ENCODE peak calls at places on chromosomes 7 and 10, in five cellular contexts. One of them, this sample, is unnamed.

GRCh38 chr10:96619120-96619519 is 32.3 kb upstream of the TM9SF3 start:
- DNase-seq in tibial nerve: no peak
- DNase-seq in transverse colon: no peak
- DNase-seq in ovary: no peak
- DNase-seq in esophagus muscularis mucosa: no peak
- DNase-seq in this sample: no peak

GRCh38 chr10:72889391-72889831 is 4.1 kb upstream of the OIT3 start:
- DNase-seq in tibial nerve: no peak
- DNase-seq in transverse colon: no peak
- DNase-seq in ovary: no peak
- DNase-seq in esophagus muscularis mucosa: no peak
- DNase-seq in this sample: no peak

GRCh38 chr10:27713906-27714305 is 31.7 kb downstream of the MKX start:
- DNase-seq in tibial nerve: no peak
- DNase-seq in transverse colon: no peak
- DNase-seq in ovary: no peak
- DNase-seq in esophagus muscularis mucosa: no peak
- DNase-seq in this sample: no peak

GRCh38 chr10:6618340-6618739 is 38.3 kb upstream of the PRKCQ start:
- DNase-seq in tibial nerve: no peak
- DNase-seq in transverse colon: no peak
- DNase-seq in ovary: no peak
- DNase-seq in esophagus muscularis mucosa: no peak
- DNase-seq in this sample: no peak

GRCh38 chr7:1086588-1087461 is 1.1 kb upstream of the GPER1 start:
- DNase-seq in tibial nerve: peak; percentile 52
- DNase-seq in transverse colon: peak; percentile 83
- DNase-seq in ovary: peak; percentile 79
- DNase-seq in esophagus muscularis mucosa: no peak
- DNase-seq in this sample: peak; percentile 97

GRCh38 chr10:92366412-92367021 is 75.5 kb downstream of the MARCHF5 start:
- DNase-seq in tibial nerve: no peak
- DNase-seq in transverse colon: no peak
- DNase-seq in ovary: no peak
- DNase-seq in esophagus muscularis mucosa: no peak
- DNase-seq in this sample: no peak

GRCh38 chr10:77629775-77630565 is 7.6 kb downstream of the KCNMA1 start:
- DNase-seq in tibial nerve: no peak
- DNase-seq in transverse colon: no peak
- DNase-seq in ovary: no peak
- DNase-seq in esophagus muscularis mucosa: no peak
- DNase-seq in this sample: no peak

GRCh38 chr7:155741061-155741460 is 71.2 kb downstream of the SHH start:
- DNase-seq in tibial nerve: no peak
- DNase-seq in transverse colon: no peak
- DNase-seq in ovary: no peak
- DNase-seq in esophagus muscularis mucosa: no peak
- DNase-seq in this sample: no peak

GRCh38 chr10:35379226-35380137 is 43.2 kb downstream of the CCNY start:
- DNase-seq in tibial nerve: no peak
- DNase-seq in transverse colon: no peak
- DNase-seq in ovary: no peak
- DNase-seq in esophagus muscularis mucosa: no peak
- DNase-seq in this sample: no peak

GRCh38 chr7:101804642-101805401 is 12.6 kb upstream of the CUX1 start:
- DNase-seq in tibial nerve: no peak
- DNase-seq in transverse colon: peak; percentile 34
- DNase-seq in ovary: no peak
- DNase-seq in esophagus muscularis mucosa: no peak
- DNase-seq in this sample: no peak

DNA sequence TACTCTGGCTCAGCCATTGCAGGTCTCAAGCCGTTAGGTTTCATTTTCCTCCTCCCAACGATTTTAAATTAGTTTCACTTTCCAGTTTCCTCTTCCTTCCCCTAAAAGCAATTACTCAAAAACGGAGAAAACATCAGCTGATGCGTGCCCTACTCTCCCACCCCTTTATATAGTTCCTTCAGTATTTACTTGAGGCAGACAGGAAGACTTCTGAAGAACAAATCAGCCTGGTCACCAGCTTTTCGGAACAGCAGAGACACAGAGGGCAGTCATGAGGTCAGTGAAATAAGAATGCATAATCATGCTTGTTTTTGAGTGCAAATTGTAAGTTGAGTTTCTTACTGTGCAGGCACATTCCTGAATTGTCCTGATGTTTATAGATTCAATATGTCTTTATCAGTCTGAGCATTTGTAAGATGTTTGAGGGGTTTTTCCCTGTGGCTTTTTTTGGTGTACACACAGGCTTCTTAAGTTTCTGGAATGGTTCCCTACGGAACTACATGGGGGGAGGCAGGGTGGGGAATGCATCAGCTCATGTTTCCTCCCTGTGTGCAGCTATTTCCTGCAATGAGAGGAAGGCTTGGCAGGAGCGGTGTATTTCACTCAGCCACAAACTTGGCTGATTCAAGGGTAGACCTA is at the start of gene IFIT3:
- DNase-seq in tibial nerve: peak; percentile 43
- DNase-seq in transverse colon: peak; percentile 52
- DNase-seq in ovary: peak; percentile 70
- DNase-seq in esophagus muscularis mucosa: no peak
- DNase-seq in this sample: peak; percentile 58
- TF ChIP-seq POLR2A in tibial nerve: no peak
- TF ChIP-seq POLR2A in transverse colon: peak; percentile 24
- TF ChIP-seq POLR2A in ovary: no peak
- TF ChIP-seq POLR2A in esophagus muscularis mucosa: no peak
- TF ChIP-seq POLR2A in this sample: no peak

GRCh38 chr10:113133497-113133896 is 183.4 kb downstream of the TCF7L2 start:
- DNase-seq in tibial nerve: no peak
- DNase-seq in transverse colon: no peak
- DNase-seq in ovary: no peak
- DNase-seq in esophagus muscularis mucosa: no peak
- DNase-seq in this sample: no peak

GRCh38 chr10:113132651-113133088 is 182.6 kb downstream of the TCF7L2 start:
- DNase-seq in tibial nerve: no peak
- DNase-seq in transverse colon: no peak
- DNase-seq in ovary: no peak
- DNase-seq in esophagus muscularis mucosa: no peak
- DNase-seq in this sample: no peak

GRCh38 chr10:113131611-113132330 is 181.7 kb downstream of the TCF7L2 start:
- DNase-seq in tibial nerve: no peak
- DNase-seq in transverse colon: no peak
- DNase-seq in ovary: no peak
- DNase-seq in esophagus muscularis mucosa: no peak
- DNase-seq in this sample: peak; percentile 12

GRCh38 chr10:113138937-113139585 is 189.0 kb downstream of the TCF7L2 start:
- DNase-seq in tibial nerve: no peak
- DNase-seq in transverse colon: no peak
- DNase-seq in ovary: no peak
- DNase-seq in esophagus muscularis mucosa: no peak
- DNase-seq in this sample: no peak

GRCh38 chr10:113135025-113135424 is 185.0 kb downstream of the TCF7L2 start:
- DNase-seq in tibial nerve: no peak
- DNase-seq in transverse colon: no peak
- DNase-seq in ovary: no peak
- DNase-seq in esophagus muscularis mucosa: no peak
- DNase-seq in this sample: no peak
- TF ChIP-seq POLR2A in tibial nerve: no peak
- TF ChIP-seq POLR2A in transverse colon: no peak
- TF ChIP-seq POLR2A in ovary: no peak
- TF ChIP-seq POLR2A in esophagus muscularis mucosa: no peak
- TF ChIP-seq POLR2A in this sample: no peak

GRCh38 chr7:45919231-45919825 is 1.7 kb downstream of the IGFBP3 start:
- DNase-seq in tibial nerve: no peak
- DNase-seq in transverse colon: no peak
- DNase-seq in ovary: no peak
- DNase-seq in esophagus muscularis mucosa: no peak
- DNase-seq in this sample: no peak

GRCh38 chr7:45919947-45920542 is 1.0 kb downstream of the IGFBP3 start:
- DNase-seq in tibial nerve: no peak
- DNase-seq in transverse colon: no peak
- DNase-seq in ovary: no peak
- DNase-seq in esophagus muscularis mucosa: peak; percentile 89
- DNase-seq in this sample: no peak

GRCh38 chr7:45921699-45922519 is 837 bp upstream of the IGFBP3 start:
- DNase-seq in tibial nerve: peak; percentile 50
- DNase-seq in transverse colon: peak; percentile 26
- DNase-seq in ovary: peak; percentile 81
- DNase-seq in esophagus muscularis mucosa: peak; percentile 89
- DNase-seq in this sample: peak; percentile 74

GRCh38 chr7:45921381-45921698 is 268 bp upstream of the IGFBP3 start:
- DNase-seq in tibial nerve: no peak
- DNase-seq in transverse colon: no peak
- DNase-seq in ovary: no peak
- DNase-seq in esophagus muscularis mucosa: peak; percentile 75
- DNase-seq in this sample: no peak

GRCh38 chr7:45920543-45921380 is at the start of gene IGFBP3:
- DNase-seq in tibial nerve: no peak
- DNase-seq in transverse colon: no peak
- DNase-seq in ovary: peak; percentile 56
- DNase-seq in esophagus muscularis mucosa: peak; percentile 82
- DNase-seq in this sample: peak; percentile 82
- TF ChIP-seq POLR2A in tibial nerve: peak; percentile 25
- TF ChIP-seq POLR2A in transverse colon: peak; percentile 28
- TF ChIP-seq POLR2A in ovary: peak; percentile 30
- TF ChIP-seq POLR2A in esophagus muscularis mucosa: no peak
- TF ChIP-seq POLR2A in this sample: peak; percentile 93

DNA sequence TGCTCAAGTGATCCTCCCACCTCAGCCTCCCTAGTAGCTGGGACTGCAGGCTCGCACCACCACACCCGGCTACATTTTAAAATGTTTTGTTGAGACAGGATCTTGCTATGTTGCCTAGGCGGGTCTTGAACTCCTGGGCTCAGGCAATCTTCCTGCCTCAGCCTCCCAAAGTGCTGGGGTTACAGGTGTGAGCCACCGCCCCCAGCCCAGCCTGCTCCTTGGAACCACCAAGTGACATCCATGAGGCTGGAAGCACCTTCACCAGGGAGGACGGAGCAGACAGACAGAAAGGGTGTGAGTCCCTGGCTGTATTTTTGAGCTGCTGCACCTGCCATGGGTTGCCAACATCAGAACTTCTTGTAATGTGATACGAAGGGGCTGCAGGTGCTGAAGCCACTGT is 62.3 kb upstream of the UBE3C start:
- DNase-seq in tibial nerve: no peak
- DNase-seq in transverse colon: no peak
- DNase-seq in ovary: no peak
- DNase-seq in esophagus muscularis mucosa: no peak
- DNase-seq in this sample: no peak
- TF ChIP-seq POLR2A in tibial nerve: no peak
- TF ChIP-seq POLR2A in transverse colon: no peak
- TF ChIP-seq POLR2A in ovary: no peak
- TF ChIP-seq POLR2A in esophagus muscularis mucosa: no peak
- TF ChIP-seq POLR2A in this sample: no peak

GRCh38 chr10:56360967-56361841 is at the start of gene ZWINT:
- DNase-seq in tibial nerve: peak; percentile 85
- DNase-seq in transverse colon: peak; percentile 96
- DNase-seq in ovary: peak; percentile 90
- DNase-seq in esophagus muscularis mucosa: peak; percentile 97
- DNase-seq in this sample: peak; percentile 83
- TF ChIP-seq POLR2A in tibial nerve: peak; percentile 19
- TF ChIP-seq POLR2A in transverse colon: peak; percentile 51
- TF ChIP-seq POLR2A in ovary: no peak
- TF ChIP-seq POLR2A in esophagus muscularis mucosa: no peak
- TF ChIP-seq POLR2A in this sample: peak; percentile 68